ENCODE peak calls at places on chromosome 12, in eight cellular contexts. H is progenitor cell of endocrine pancreas, S is heart right ventricle, Z is HFF-Myc, P is MCF 10A, G is psoas muscle, O is MM.1S, K is AG10803. F is an unnamed sample.

GRCh38 chr12:27709932-27710591 is 570 bp upstream of the MRPS35 start:
- DNase-seq in K (peak), Z (peak), O (peak), S (no peak), P (no peak), G (no peak), H (no peak), F (no peak)

GRCh38 chr12:80707126-80707829 is at the start of gene MYF6:
- DNase-seq in K (no peak), G (no peak), O (no peak), Z (no peak), H (no peak), S (no peak), P (no peak), F (no peak)

GRCh38 chr12:65651060-65651459 is 173.2 kb upstream of the HMGA2 start:
- DNase-seq in G (no peak), P (no peak), K (no peak), H (no peak), Z (no peak), S (no peak), O (no peak), F (no peak)

GRCh38 chr12:47376937-47377336 is 297.2 kb upstream of the AMIGO2 start:
- DNase-seq in O (no peak), K (peak), P (no peak), G (no peak), H (no peak), S (no peak), Z (no peak), F (no peak)

GRCh38 chr12:90333939-90334338 is 621.0 kb downstream of the CCER1 start:
- DNase-seq in G (no peak), K (peak), P (peak), S (no peak), Z (no peak), H (no peak), O (no peak), F (no peak)

GRCh38 chr12:106078358-106079025 is 60.3 kb downstream of the NUAK1 start:
- DNase-seq in H (no peak), Z (no peak), G (peak), O (no peak), P (peak), K (peak), S (peak), F (no peak)

GRCh38 chr12:114834621-114835020 is 150.6 kb upstream of the TBX3 start:
- DNase-seq in K (peak), O (no peak), H (no peak), Z (peak), S (no peak), P (no peak), G (no peak), F (no peak)

GRCh38 chr12:82904219-82904795 is 217.6 kb downstream of the TMTC2 start:
- DNase-seq in K (peak), S (no peak), H (no peak), P (no peak), Z (no peak), O (no peak), G (no peak), F (no peak)

GRCh38 chr12:68240079-68240478 is 13.3 kb downstream of the IL22 start:
- DNase-seq in G (no peak), K (peak), Z (peak), O (no peak), S (no peak), H (no peak), P (peak), F (no peak)

GRCh38 chr12:27549801-27550652 is 26.0 kb downstream of the PPFIBP1 start:
- DNase-seq in K (peak), P (peak), H (no peak), Z (peak), S (peak), O (no peak), G (peak), F (no peak)

GRCh38 chr12:88952543-88952942 is 372.3 kb upstream of the KITLG start:
- DNase-seq in G (no peak), P (peak), K (peak), Z (no peak), O (no peak), H (no peak), S (peak), F (no peak)

GRCh38 chr12:116102019-116102418 is 175.5 kb downstream of the MED13L start:
- DNase-seq in S (no peak), H (no peak), K (peak), P (no peak), O (no peak), G (no peak), Z (no peak), F (no peak)

GRCh38 chr12:19390208-19390607 is 49.1 kb upstream of the AEBP2 start:
- DNase-seq in Z (no peak), P (no peak), G (no peak), S (no peak), K (no peak), H (no peak), O (no peak), F (no peak)

GRCh38 chr12:114018669-114019068 is 52.5 kb upstream of the RBM19 start:
- DNase-seq in K (peak), Z (peak), O (no peak), P (peak), S (no peak), G (no peak), H (no peak), F (no peak)

GRCh38 chr12:115840159-115840558 is 437.3 kb downstream of the MED13L start:
- DNase-seq in G (no peak), P (peak), K (peak), O (no peak), Z (no peak), H (no peak), S (no peak), F (no peak)

GRCh38 chr12:98456583-98457573 is 58.5 kb upstream of the TMPO start:
- DNase-seq in G (peak), K (peak), H (peak), Z (no peak), P (no peak), S (peak), O (no peak), F (peak)

GRCh38 chr12:65937181-65937641 is 112.9 kb downstream of the HMGA2 start:
- DNase-seq in H (no peak), Z (peak), G (no peak), K (peak), P (no peak), S (no peak), O (no peak), F (no peak)

GRCh38 chr12:125089626-125090025 is 24.4 kb downstream of the AACS start:
- DNase-seq in O (no peak), Z (no peak), K (no peak), H (no peak), P (no peak), G (no peak), S (no peak), F (no peak)

GRCh38 chr12:2925322-2925995 is 33.7 kb upstream of the TEAD4 start:
- DNase-seq in Z (no peak), G (no peak), H (no peak), P (no peak), O (no peak), K (no peak), S (no peak), F (no peak)

GRCh38 chr12:78421011-78421410 is 443.6 kb upstream of the SYT1 start:
- DNase-seq in K (peak), H (no peak), Z (no peak), S (no peak), O (no peak), G (no peak), P (no peak), F (no peak)

DNA sequence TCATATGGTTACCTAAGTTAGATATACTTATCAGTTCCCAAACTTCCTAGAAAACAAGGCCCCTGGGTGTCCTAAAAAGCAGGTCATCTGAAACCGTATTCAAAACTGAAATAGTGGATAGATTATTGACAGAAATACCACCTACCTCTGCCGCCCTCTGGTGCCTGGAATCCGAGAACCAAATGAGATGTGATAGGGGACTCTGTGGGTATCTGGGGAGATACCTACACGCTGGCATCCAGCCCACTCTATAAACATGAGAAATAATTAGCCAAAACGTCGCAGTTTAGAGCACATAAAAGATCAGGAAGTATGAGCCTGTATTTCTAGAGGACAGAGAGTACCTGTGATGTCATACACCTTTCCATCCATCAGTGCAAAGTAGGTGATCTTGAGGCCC is 4.4 kb downstream of the ORMDL2 start:
- DNase-seq in Z (no peak), G (no peak), S (no peak), H (no peak), O (no peak), K (no peak), P (peak), F (no peak)
- TF ChIP-seq CTCF in Z (no peak), G (no peak), S (no peak), H (peak), O (peak), K (peak), P (peak), F (no peak)

GRCh38 chr12:52435659-52435999 is 1.5 kb upstream of the KRT75 start:
- DNase-seq in Z (no peak), O (no peak), S (no peak), G (no peak), P (no peak), K (no peak), H (no peak), F (no peak)
- TF ChIP-seq CTCF in Z (no peak), O (no peak), S (no peak), G (no peak), P (no peak), K (no peak), H (no peak), F (no peak)

GRCh38 chr12:54017027-54017788 is 8.4 kb downstream of the HOXC8 start:
- DNase-seq in K (no peak), O (no peak), Z (no peak), G (peak), S (no peak), H (no peak), P (peak), F (no peak)
- TF ChIP-seq CTCF in K (peak), O (no peak), Z (no peak), G (peak), S (no peak), H (no peak), P (peak), F (no peak)

GRCh38 chr12:45215419-45216296 is at the start of gene ANO6:
- DNase-seq in K (peak), H (peak), O (peak), G (peak), Z (peak), P (peak), S (peak), F (peak)
- TF ChIP-seq CTCF in K (peak), H (peak), O (peak), G (no peak), Z (peak), P (no peak), S (no peak), F (no peak)

DNA sequence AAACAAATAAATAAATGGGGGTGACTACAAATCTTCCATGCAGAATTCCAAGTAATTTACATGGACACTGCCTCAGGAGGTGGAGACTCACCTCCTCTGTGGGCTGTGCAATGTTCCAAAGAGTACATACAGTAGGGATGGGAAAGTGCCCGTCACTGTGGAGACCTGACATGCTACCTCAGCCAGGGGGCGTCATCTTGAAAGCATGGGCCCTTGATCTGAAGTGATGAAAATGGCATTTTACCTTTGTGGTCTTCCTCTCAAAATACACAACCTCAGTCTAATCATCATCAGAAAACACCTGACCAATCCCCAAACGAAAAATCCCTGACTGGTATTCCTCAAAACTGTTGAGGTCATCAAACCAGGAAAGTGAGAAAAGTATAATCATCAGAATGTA is 48.4 kb downstream of the ANAPC7 start:
- DNase-seq in P (peak), O (peak), Z (no peak), H (no peak), K (no peak), G (no peak), S (no peak), F (no peak)
- TF ChIP-seq CTCF in P (peak), O (peak), Z (peak), H (peak), K (peak), G (peak), S (peak), F (peak)

GRCh38 chr12:50111693-50112455 is at the start of gene COX14:
- DNase-seq in S (peak), K (peak), G (peak), O (peak), P (peak), H (peak), Z (peak), F (peak)
- TF ChIP-seq CTCF in S (peak), K (peak), G (peak), O (peak), P (peak), H (peak), Z (peak), F (peak)

GRCh38 chr12:48925218-48925871 is at the start of gene FKBP11:
- DNase-seq in K (peak), P (no peak), S (peak), O (peak), Z (no peak), H (peak), G (peak), F (peak)
- TF ChIP-seq CTCF in K (no peak), P (no peak), S (peak), O (no peak), Z (no peak), H (no peak), G (no peak), F (no peak)

GRCh38 chr12:6951551-6952120 is 480 bp downstream of the PTPN6 start:
- DNase-seq in K (no peak), Z (no peak), H (no peak), P (no peak), G (no peak), S (no peak), O (no peak), F (no peak)

GRCh38 chr12:6949063-6949594 is 2.0 kb upstream of the PTPN6 start:
- DNase-seq in Z (no peak), H (no peak), K (no peak), G (peak), S (no peak), O (peak), P (no peak), F (no peak)

GRCh38 chr12:6952121-6952859 is 1.1 kb downstream of the PTPN6 start:
- DNase-seq in P (no peak), G (no peak), S (no peak), O (no peak), Z (no peak), K (no peak), H (no peak), F (no peak)

GRCh38 chr12:6950944-6951540 is at the start of gene PTPN6:
- DNase-seq in S (no peak), O (no peak), K (no peak), G (no peak), H (no peak), P (no peak), Z (no peak), F (no peak)

GRCh38 chr12:6950401-6950801 is 755 bp upstream of the PTPN6 start:
- DNase-seq in K (no peak), H (no peak), G (peak), Z (no peak), O (no peak), P (no peak), S (no peak), F (no peak)
- TF ChIP-seq CTCF in K (no peak), H (peak), G (no peak), Z (no peak), O (peak), P (no peak), S (no peak), F (no peak)

GRCh38 chr12:50222275-50222783 is 55.2 kb upstream of the CERS5 start:
- DNase-seq in K (peak), Z (peak), O (no peak), S (peak), H (no peak), G (peak), P (peak), F (peak)
- TF ChIP-seq CTCF in K (peak), Z (peak), O (no peak), S (no peak), H (no peak), G (peak), P (no peak), F (no peak)

DNA sequence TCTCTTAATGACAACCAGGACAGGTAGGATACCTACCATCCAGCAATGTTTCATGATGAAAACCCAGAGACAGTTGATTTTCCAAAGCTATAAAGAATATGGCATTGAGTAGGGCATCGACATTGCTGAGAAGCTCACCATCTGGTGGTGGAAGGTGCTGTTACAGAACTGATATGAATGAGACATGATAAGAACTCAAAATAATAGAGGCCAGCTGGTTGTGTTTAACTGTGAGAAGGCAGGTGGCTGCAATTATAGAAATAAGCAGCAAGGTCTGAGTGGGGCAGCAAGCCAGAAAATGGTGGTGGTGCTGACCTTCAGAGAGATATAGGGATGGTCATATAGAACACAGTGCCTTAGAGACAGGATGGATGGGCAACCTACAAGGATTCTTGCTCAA is 449.7 kb downstream of the BTG1 start:
- DNase-seq in H (no peak), P (no peak), G (no peak), Z (no peak), S (no peak), K (no peak), O (no peak), F (no peak)
- TF ChIP-seq CTCF in H (no peak), P (no peak), G (no peak), Z (no peak), S (no peak), K (no peak), O (no peak), F (no peak)

F was measured in mesothelial cell of epicardium.